ENCODE peak calls at places on chromosome 20, in eight cellular contexts. N is HFF-Myc; A is GM03348; K is ecto neural progenitor cell; Q is LNCaP clone FGC; B is activated CD4-positive, alpha-beta T cell treated with anti-CD3 and anti-CD28 coated beads, Interleukin-2, amount 10 ng/mL, durations not matched to agents 7 days and 5 days; E is uterus; F is WERI-Rb-1. P is an unnamed sample.

GRCh38 chr20:11155156-11155805 is 481.5 kb upstream of the JAG1 start:
- DNase-seq in Q (peak; percentile 98), E (no peak), N (no peak), K (no peak), A (no peak), B (no peak), F (no peak), P (no peak)

GRCh38 chr20:50762435-50763201 is 31.2 kb downstream of the PARD6B start:
- DNase-seq in Q (peak; percentile 78), A (peak; percentile 51), K (peak; percentile 32), F (no peak), N (no peak), E (peak; percentile 53), B (no peak), P (peak; percentile 83)

GRCh38 chr20:58202039-58202438 is 26.4 kb downstream of the ANKRD60 start:
- DNase-seq in A (peak; percentile 31), B (no peak), N (no peak), Q (no peak), E (no peak), F (no peak), K (no peak), P (no peak)

GRCh38 chr20:62879275-62880146 is 17.9 kb upstream of the TCFL5 start:
- DNase-seq in K (no peak), Q (no peak), N (no peak), A (no peak), B (no peak), F (no peak), E (no peak), P (no peak)

GRCh38 chr20:13447385-13448180 is 191.1 kb downstream of the TASP1 start:
- DNase-seq in A (no peak), K (no peak), F (no peak), B (no peak), N (no peak), Q (no peak), E (no peak), P (no peak)

GRCh38 chr20:10065154-10065833 is 30.5 kb downstream of the ANKEF1 start:
- DNase-seq in E (no peak), Q (no peak), F (no peak), K (no peak), A (no peak), N (no peak), B (no peak), P (no peak)

GRCh38 chr20:18197382-18198070 is 59.9 kb downstream of the KAT14 start:
- DNase-seq in N (no peak), K (no peak), B (no peak), E (no peak), Q (no peak), F (no peak), A (no peak), P (no peak)

GRCh38 chr20:59006864-59007757 is at the start of gene CTSZ:
- DNase-seq in F (no peak), E (peak; percentile 54), B (peak; percentile 53), A (peak; percentile 94), Q (no peak), N (no peak), K (peak; percentile 79), P (peak; percentile 51)

GRCh38 chr20:62666736-62667529 is 24.6 kb downstream of the SLCO4A1 start:
- DNase-seq in B (no peak), Q (no peak), K (no peak), N (no peak), A (no peak), F (no peak), E (no peak), P (peak; percentile 74)

GRCh38 chr20:48528346-48528745 is 299.5 kb downstream of the PREX1 start:
- DNase-seq in N (no peak), Q (no peak), E (no peak), A (no peak), F (no peak), B (no peak), K (no peak), P (no peak)

GRCh38 chr20:46894579-46894958 is at the start of gene EYA2:
- DNase-seq in K (peak; percentile 65), A (peak; percentile 62), E (peak; percentile 23), F (peak; percentile 65), B (no peak), Q (no peak), N (no peak), P (no peak)

GRCh38 chr20:15339264-15339663 is 1001.9 kb upstream of the FLRT3 start:
- DNase-seq in B (no peak), K (no peak), N (no peak), A (no peak), E (no peak), Q (no peak), F (no peak), P (no peak)